ENCODE peak calls at places on chromosomes 4 and X, in five cellular contexts. One of them, this sample, is unnamed.

GRCh38 chr4:138951764-138952163 is 63.8 kb upstream of the NOCT start:
- DNase-seq in ovary: no peak
- DNase-seq in GM12865: no peak
- DNase-seq in B cell: no peak
- DNase-seq in choroid plexus epithelial cell: no peak
- DNase-seq in this sample: no peak

GRCh38 chrX:130974323-130974722 is 71.3 kb upstream of the ENOX2 start:
- DNase-seq in B cell: no peak
- DNase-seq in ovary: no peak
- DNase-seq in GM12865: no peak
- DNase-seq in choroid plexus epithelial cell: peak; percentile 44
- DNase-seq in this sample: no peak

GRCh38 chr4:174284181-174284886 is 623 bp downstream of the CEP44 start:
- DNase-seq in B cell: no peak
- DNase-seq in ovary: no peak
- DNase-seq in choroid plexus epithelial cell: peak; percentile 73
- DNase-seq in GM12865: peak; percentile 32
- DNase-seq in this sample: no peak

GRCh38 chr4:60805500-60806313 is 394.4 kb upstream of the ADGRL3 start:
- DNase-seq in choroid plexus epithelial cell: peak; percentile 75
- DNase-seq in B cell: no peak
- DNase-seq in GM12865: peak; percentile 4
- DNase-seq in ovary: no peak
- DNase-seq in this sample: no peak

GRCh38 chr4:128604840-128605239 is 204.7 kb upstream of the JADE1 start:
- DNase-seq in GM12865: no peak
- DNase-seq in B cell: no peak
- DNase-seq in ovary: no peak
- DNase-seq in choroid plexus epithelial cell: no peak
- DNase-seq in this sample: no peak

GRCh38 chr4:181761130-181761529 is 482.1 kb upstream of the TENM3 start:
- DNase-seq in choroid plexus epithelial cell: peak; percentile 64
- DNase-seq in B cell: no peak
- DNase-seq in ovary: no peak
- DNase-seq in GM12865: no peak
- DNase-seq in this sample: no peak

GRCh38 chr4:74228691-74229640 is 71.0 kb downstream of the MTHFD2L start:
- DNase-seq in GM12865: peak; percentile 88
- DNase-seq in B cell: peak; percentile 81
- DNase-seq in ovary: peak; percentile 33
- DNase-seq in choroid plexus epithelial cell: peak; percentile 91
- DNase-seq in this sample: peak; percentile 88

GRCh38 chr4:2416564-2417195 is 1.8 kb downstream of the ZFYVE28 start:
- DNase-seq in choroid plexus epithelial cell: no peak
- DNase-seq in GM12865: peak; percentile 47
- DNase-seq in ovary: no peak
- DNase-seq in B cell: peak; percentile 53
- DNase-seq in this sample: no peak

GRCh38 chrX:151488677-151489076 is 74.8 kb upstream of the PASD1 start:
- DNase-seq in choroid plexus epithelial cell: peak; percentile 1
- DNase-seq in B cell: peak; percentile 1
- DNase-seq in GM12865: peak; percentile 24
- DNase-seq in ovary: no peak
- DNase-seq in this sample: peak; percentile 23

GRCh38 chrX:152157042-152157441 is 18.7 kb upstream of the MAGEA10 start:
- DNase-seq in choroid plexus epithelial cell: no peak
- DNase-seq in ovary: no peak
- DNase-seq in GM12865: no peak
- DNase-seq in B cell: no peak
- DNase-seq in this sample: no peak

GRCh38 chr4:139142097-139142496 is 34.9 kb downstream of the ELF2 start:
- DNase-seq in B cell: peak; percentile 51
- DNase-seq in GM12865: peak; percentile 45
- DNase-seq in choroid plexus epithelial cell: no peak
- DNase-seq in ovary: no peak
- DNase-seq in this sample: no peak

GRCh38 chr4:76589872-76590846 is 155.1 kb downstream of the SHROOM3 start:
- DNase-seq in ovary: no peak
- DNase-seq in GM12865: no peak
- DNase-seq in choroid plexus epithelial cell: peak; percentile 98
- DNase-seq in B cell: no peak
- DNase-seq in this sample: no peak

GRCh38 chr4:24643774-24644520 is 59.6 kb upstream of the DHX15 start:
- DNase-seq in B cell: no peak
- DNase-seq in choroid plexus epithelial cell: no peak
- DNase-seq in ovary: no peak
- DNase-seq in GM12865: no peak
- DNase-seq in this sample: no peak

GRCh38 chr4:122309988-122310626 is 68.7 kb upstream of the ADAD1 start:
- DNase-seq in GM12865: no peak
- DNase-seq in choroid plexus epithelial cell: peak; percentile 38
- DNase-seq in ovary: no peak
- DNase-seq in B cell: no peak
- DNase-seq in this sample: no peak

GRCh38 chr4:136664988-136665387 is 867.3 kb downstream of the PCDH18 start:
- DNase-seq in B cell: no peak
- DNase-seq in ovary: no peak
- DNase-seq in GM12865: no peak
- DNase-seq in choroid plexus epithelial cell: peak; percentile 41
- DNase-seq in this sample: no peak

GRCh38 chr4:144355809-144356757 is 215.6 kb upstream of the GYPA start:
- DNase-seq in B cell: peak; percentile 6
- DNase-seq in GM12865: peak; percentile 85
- DNase-seq in ovary: no peak
- DNase-seq in choroid plexus epithelial cell: peak; percentile 99
- DNase-seq in this sample: peak; percentile 52

GRCh38 chr4:41319553-41319952 is 62.8 kb downstream of the UCHL1 start:
- DNase-seq in B cell: no peak
- DNase-seq in choroid plexus epithelial cell: peak; percentile 34
- DNase-seq in GM12865: no peak
- DNase-seq in ovary: no peak
- DNase-seq in this sample: no peak

GRCh38 chr4:153822316-153822715 is 33.4 kb upstream of the SFRP2 start:
- DNase-seq in B cell: no peak
- DNase-seq in GM12865: no peak
- DNase-seq in ovary: no peak
- DNase-seq in choroid plexus epithelial cell: no peak
- DNase-seq in this sample: no peak

GRCh38 chr4:176340871-176341685 is 21.3 kb downstream of the SPCS3 start:
- DNase-seq in GM12865: peak; percentile 61
- DNase-seq in choroid plexus epithelial cell: peak; percentile 75
- DNase-seq in ovary: no peak
- DNase-seq in B cell: peak; percentile 59
- DNase-seq in this sample: no peak

GRCh38 chr4:72352746-72353145 is 216.3 kb downstream of the ADAMTS3 start:
- DNase-seq in ovary: no peak
- DNase-seq in choroid plexus epithelial cell: peak; percentile 23
- DNase-seq in GM12865: no peak
- DNase-seq in B cell: no peak
- DNase-seq in this sample: no peak

GRCh38 chr4:43757147-43757546 is 691.5 kb downstream of the KCTD8 start:
- DNase-seq in GM12865: no peak
- DNase-seq in B cell: no peak
- DNase-seq in choroid plexus epithelial cell: peak; percentile 2
- DNase-seq in ovary: no peak
- DNase-seq in this sample: no peak

DNA sequence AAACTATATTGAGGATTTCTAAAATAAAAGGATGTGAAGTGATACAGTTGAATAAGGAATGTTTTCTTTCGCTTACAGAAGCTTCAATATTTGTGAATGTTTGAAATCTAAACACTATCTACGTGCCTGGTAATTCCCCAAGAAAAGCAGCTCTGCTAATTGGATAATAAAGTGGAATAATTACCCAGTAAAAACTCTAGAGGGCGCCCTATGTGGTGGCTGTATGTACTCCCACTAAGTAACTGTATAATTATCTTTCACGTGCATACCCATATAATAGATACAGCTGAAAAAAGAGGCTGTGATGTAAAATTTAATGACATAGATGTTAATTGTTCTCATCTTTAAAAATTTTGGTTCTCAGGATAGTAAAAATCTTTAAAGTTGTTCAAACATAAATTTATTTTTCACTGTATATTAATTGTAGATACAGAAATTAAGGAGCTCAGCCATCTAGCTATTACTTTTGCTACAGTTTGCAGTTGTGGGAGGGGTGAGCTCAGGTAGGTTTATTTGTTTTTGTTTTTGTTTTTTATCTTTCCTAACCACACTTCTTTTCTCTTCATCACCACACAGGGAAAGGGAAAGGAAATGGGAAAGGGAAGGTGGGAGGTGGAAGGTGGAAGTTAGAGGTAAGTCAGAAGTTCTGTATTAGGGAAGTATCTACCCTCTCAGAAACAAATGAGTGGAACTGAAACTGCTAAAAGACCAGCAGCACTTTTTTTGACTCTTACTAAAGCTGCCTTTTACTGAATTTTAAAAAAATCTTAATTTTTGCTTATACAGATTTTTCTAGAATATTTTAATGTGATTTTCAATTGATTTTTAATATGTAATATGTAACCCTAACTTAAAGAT is 151.7 kb upstream of the RPS6KA6 start:
- DNase-seq in ovary: no peak
- DNase-seq in choroid plexus epithelial cell: peak; percentile 47
- DNase-seq in B cell: peak; percentile 9
- DNase-seq in GM12865: peak; percentile 0
- DNase-seq in this sample: no peak
- TF ChIP-seq CTCF in ovary: no peak
- TF ChIP-seq CTCF in choroid plexus epithelial cell: peak; percentile 56
- TF ChIP-seq CTCF in B cell: peak; percentile 42
- TF ChIP-seq CTCF in GM12865: no peak
- TF ChIP-seq CTCF in this sample: peak; percentile 33

DNA sequence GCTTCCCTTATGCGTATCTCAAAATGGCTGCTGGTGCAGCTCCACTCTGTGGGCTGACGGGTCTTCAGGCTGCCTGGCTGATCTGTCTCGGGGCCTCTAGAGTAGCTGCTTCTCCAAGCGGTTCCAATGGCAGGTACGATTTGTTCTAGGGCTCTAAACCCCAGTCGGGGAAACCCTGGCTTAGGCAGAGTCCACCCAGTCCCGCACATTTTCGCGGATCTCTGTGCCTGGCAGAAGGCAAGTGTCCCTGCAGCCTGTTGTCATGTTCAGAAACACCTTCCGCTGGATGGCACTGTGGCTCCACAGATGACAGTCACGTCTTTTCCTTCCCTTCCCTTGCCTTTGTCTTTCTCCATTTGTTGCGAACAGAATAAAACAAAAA is 54.4 kb downstream of the NBDY start:
- DNase-seq in ovary: peak; percentile 89
- DNase-seq in B cell: peak; percentile 80
- DNase-seq in choroid plexus epithelial cell: no peak
- DNase-seq in GM12865: no peak
- DNase-seq in this sample: no peak
- TF ChIP-seq CTCF in ovary: peak; percentile 44
- TF ChIP-seq CTCF in B cell: no peak
- TF ChIP-seq CTCF in choroid plexus epithelial cell: no peak
- TF ChIP-seq CTCF in GM12865: no peak
- TF ChIP-seq CTCF in this sample: no peak

GRCh38 chr4:123399638-123400358 is 3.2 kb downstream of the SPRY1 start:
- DNase-seq in ovary: no peak
- DNase-seq in choroid plexus epithelial cell: peak; percentile 58
- DNase-seq in B cell: peak; percentile 19
- DNase-seq in GM12865: peak; percentile 11
- DNase-seq in this sample: no peak

GRCh38 chr4:123396294-123397275 is at the start of gene SPRY1:
- DNase-seq in B cell: peak; percentile 78
- DNase-seq in choroid plexus epithelial cell: peak; percentile 96
- DNase-seq in ovary: peak; percentile 63
- DNase-seq in GM12865: peak; percentile 82
- DNase-seq in this sample: peak; percentile 95

GRCh38 chr4:123398151-123398802 is 1.7 kb downstream of the SPRY1 start:
- DNase-seq in B cell: peak; percentile 81
- DNase-seq in choroid plexus epithelial cell: peak; percentile 75
- DNase-seq in GM12865: peak; percentile 82
- DNase-seq in ovary: peak; percentile 80
- DNase-seq in this sample: peak; percentile 77

GRCh38 chr4:123397276-123398150 is 918 bp downstream of the SPRY1 start:
- DNase-seq in B cell: peak; percentile 73
- DNase-seq in ovary: peak; percentile 58
- DNase-seq in GM12865: peak; percentile 47
- DNase-seq in choroid plexus epithelial cell: peak; percentile 58
- DNase-seq in this sample: peak; percentile 76

DNA sequence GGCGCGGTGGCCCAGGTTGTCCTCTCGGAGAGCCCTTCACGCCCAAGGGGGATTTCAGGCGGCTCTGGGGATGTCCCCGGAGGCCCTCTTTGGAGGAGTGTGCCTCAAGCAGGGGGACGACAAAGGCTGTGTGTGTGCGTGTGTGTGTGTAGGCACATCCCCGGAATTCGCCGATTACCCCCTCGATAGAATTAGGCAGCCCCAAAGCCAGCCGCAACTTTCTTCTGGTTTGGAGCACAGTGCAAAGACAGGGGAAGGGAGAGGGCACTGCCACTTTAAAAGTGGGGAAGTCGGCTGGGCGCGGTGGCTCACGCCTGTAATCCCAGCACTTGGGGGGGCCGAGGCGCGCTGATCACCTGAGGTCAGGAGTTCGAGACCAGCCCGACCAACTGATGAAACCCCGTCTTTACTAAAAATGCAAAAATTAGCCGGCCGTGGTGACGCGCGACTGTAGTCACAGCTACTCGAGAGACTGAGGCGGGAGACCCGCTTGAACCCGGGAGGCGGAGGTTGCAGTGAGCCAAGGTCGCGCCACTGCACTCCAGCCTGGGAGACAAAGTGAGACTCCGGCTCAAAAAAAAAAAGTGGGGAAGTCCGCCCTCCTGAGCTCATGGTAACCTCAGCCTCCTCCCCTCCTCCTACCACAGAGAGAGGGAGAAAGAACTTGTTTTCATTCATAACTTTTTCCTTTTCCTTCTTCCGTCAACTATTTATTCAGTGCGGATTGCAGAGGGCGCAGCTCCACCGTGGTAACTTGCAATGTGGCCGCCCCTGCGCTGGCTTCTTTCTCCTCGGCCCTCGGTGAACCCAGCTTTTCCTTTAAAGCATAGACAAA is 2.4 kb downstream of the SPRY1 start:
- DNase-seq in ovary: peak; percentile 54
- DNase-seq in B cell: peak; percentile 68
- DNase-seq in GM12865: peak; percentile 70
- DNase-seq in choroid plexus epithelial cell: peak; percentile 90
- DNase-seq in this sample: peak; percentile 89
- TF ChIP-seq CTCF in ovary: no peak
- TF ChIP-seq CTCF in B cell: no peak
- TF ChIP-seq CTCF in GM12865: no peak
- TF ChIP-seq CTCF in choroid plexus epithelial cell: peak; percentile 62
- TF ChIP-seq CTCF in this sample: no peak

GRCh38 chr4:168082379-168082778 is 10.0 kb upstream of the ANXA10 start:
- DNase-seq in ovary: no peak
- DNase-seq in GM12865: no peak
- DNase-seq in B cell: no peak
- DNase-seq in choroid plexus epithelial cell: no peak
- DNase-seq in this sample: no peak

GRCh38 chr4:168074861-168075260 is 17.5 kb upstream of the ANXA10 start:
- DNase-seq in B cell: no peak
- DNase-seq in GM12865: peak; percentile 7
- DNase-seq in choroid plexus epithelial cell: no peak
- DNase-seq in ovary: no peak
- DNase-seq in this sample: no peak

GRCh38 chr4:168071304-168071703 is 21.0 kb upstream of the ANXA10 start:
- DNase-seq in B cell: no peak
- DNase-seq in GM12865: no peak
- DNase-seq in choroid plexus epithelial cell: no peak
- DNase-seq in ovary: no peak
- DNase-seq in this sample: no peak

GRCh38 chr4:168077726-168078239 is 14.6 kb upstream of the ANXA10 start:
- DNase-seq in choroid plexus epithelial cell: no peak
- DNase-seq in ovary: no peak
- DNase-seq in GM12865: no peak
- DNase-seq in B cell: no peak
- DNase-seq in this sample: no peak

GRCh38 chr4:168076989-168077725 is 15.2 kb upstream of the ANXA10 start:
- DNase-seq in GM12865: peak; percentile 71
- DNase-seq in ovary: peak; percentile 12
- DNase-seq in B cell: peak; percentile 25
- DNase-seq in choroid plexus epithelial cell: peak; percentile 88
- DNase-seq in this sample: peak; percentile 66
- TF ChIP-seq CTCF in GM12865: peak; percentile 87
- TF ChIP-seq CTCF in ovary: peak; percentile 18
- TF ChIP-seq CTCF in B cell: peak; percentile 82
- TF ChIP-seq CTCF in choroid plexus epithelial cell: peak; percentile 100
- TF ChIP-seq CTCF in this sample: peak; percentile 77